ENCODE peak calls at places on chromosomes 4 and X, in ten cellular contexts. One of them, this sample, is unnamed.

GRCh38 chrX:123736333-123736921 is 3.6 kb upstream of the THOC2 start:
- DNase-seq in kidney tubule cell: peak; percentile 45
- DNase-seq in fibroblast of lung: peak; percentile 83
- DNase-seq in NCI-H345: no peak
- DNase-seq in astrocyte: peak; percentile 82
- DNase-seq in tibial nerve: no peak
- DNase-seq in K562: no peak
- DNase-seq in HFF-Myc: peak; percentile 22
- DNase-seq in posterior vena cava: no peak
- DNase-seq in transverse colon: no peak
- DNase-seq in this sample: peak; percentile 55

GRCh38 chr4:104494161-104494560 is 533 bp downstream of the CXXC4 start:
- DNase-seq in kidney tubule cell: no peak
- DNase-seq in fibroblast of lung: no peak
- DNase-seq in NCI-H345: no peak
- DNase-seq in astrocyte: no peak
- DNase-seq in tibial nerve: no peak
- DNase-seq in K562: no peak
- DNase-seq in HFF-Myc: no peak
- DNase-seq in posterior vena cava: no peak
- DNase-seq in transverse colon: no peak
- DNase-seq in this sample: no peak

GRCh38 chrX:13223868-13224555 is 95.8 kb downstream of the ATXN3L start:
- DNase-seq in kidney tubule cell: peak; percentile 96
- DNase-seq in fibroblast of lung: peak; percentile 92
- DNase-seq in NCI-H345: peak; percentile 92
- DNase-seq in astrocyte: peak; percentile 92
- DNase-seq in tibial nerve: no peak
- DNase-seq in K562: no peak
- DNase-seq in HFF-Myc: peak; percentile 77
- DNase-seq in posterior vena cava: no peak
- DNase-seq in transverse colon: no peak
- DNase-seq in this sample: peak; percentile 96

GRCh38 chr4:10243856-10244255 is 127.3 kb upstream of the WDR1 start:
- DNase-seq in kidney tubule cell: peak; percentile 0
- DNase-seq in fibroblast of lung: no peak
- DNase-seq in NCI-H345: no peak
- DNase-seq in astrocyte: no peak
- DNase-seq in tibial nerve: no peak
- DNase-seq in K562: no peak
- DNase-seq in HFF-Myc: no peak
- DNase-seq in posterior vena cava: no peak
- DNase-seq in transverse colon: no peak
- DNase-seq in this sample: no peak

GRCh38 chr4:109199585-109199984 is 102.9 kb downstream of the COL25A1 start:
- DNase-seq in kidney tubule cell: no peak
- DNase-seq in fibroblast of lung: no peak
- DNase-seq in NCI-H345: no peak
- DNase-seq in astrocyte: no peak
- DNase-seq in tibial nerve: no peak
- DNase-seq in K562: no peak
- DNase-seq in HFF-Myc: no peak
- DNase-seq in posterior vena cava: no peak
- DNase-seq in transverse colon: no peak
- DNase-seq in this sample: no peak

GRCh38 chrX:42755820-42756219 is 22.1 kb downstream of the PPP1R2C start:
- DNase-seq in kidney tubule cell: peak; percentile 81
- DNase-seq in fibroblast of lung: peak; percentile 72
- DNase-seq in NCI-H345: no peak
- DNase-seq in astrocyte: peak; percentile 65
- DNase-seq in tibial nerve: peak; percentile 31
- DNase-seq in K562: no peak
- DNase-seq in HFF-Myc: no peak
- DNase-seq in posterior vena cava: peak; percentile 81
- DNase-seq in transverse colon: no peak
- DNase-seq in this sample: peak; percentile 81

GRCh38 chrX:34918856-34919255 is 23.7 kb upstream of the FAM47B start:
- DNase-seq in kidney tubule cell: peak; percentile 59
- DNase-seq in fibroblast of lung: peak; percentile 57
- DNase-seq in NCI-H345: no peak
- DNase-seq in astrocyte: peak; percentile 40
- DNase-seq in tibial nerve: no peak
- DNase-seq in K562: no peak
- DNase-seq in HFF-Myc: peak; percentile 32
- DNase-seq in posterior vena cava: no peak
- DNase-seq in transverse colon: no peak
- DNase-seq in this sample: peak; percentile 57

GRCh38 chr4:145886871-145887240 is 51.8 kb downstream of the ZNF827 start:
- DNase-seq in kidney tubule cell: no peak
- DNase-seq in fibroblast of lung: no peak
- DNase-seq in NCI-H345: no peak
- DNase-seq in astrocyte: no peak
- DNase-seq in tibial nerve: no peak
- DNase-seq in K562: no peak
- DNase-seq in HFF-Myc: no peak
- DNase-seq in posterior vena cava: no peak
- DNase-seq in transverse colon: no peak
- DNase-seq in this sample: no peak

GRCh38 chrX:16140448-16140847 is 17.1 kb downstream of the GRPR start:
- DNase-seq in kidney tubule cell: no peak
- DNase-seq in fibroblast of lung: no peak
- DNase-seq in NCI-H345: no peak
- DNase-seq in astrocyte: no peak
- DNase-seq in tibial nerve: no peak
- DNase-seq in K562: no peak
- DNase-seq in HFF-Myc: no peak
- DNase-seq in posterior vena cava: no peak
- DNase-seq in transverse colon: no peak
- DNase-seq in this sample: peak; percentile 5

GRCh38 chrX:19864736-19865135 is 22.7 kb downstream of the SH3KBP1 start:
- DNase-seq in kidney tubule cell: no peak
- DNase-seq in fibroblast of lung: no peak
- DNase-seq in NCI-H345: no peak
- DNase-seq in astrocyte: no peak
- DNase-seq in tibial nerve: no peak
- DNase-seq in K562: no peak
- DNase-seq in HFF-Myc: no peak
- DNase-seq in posterior vena cava: no peak
- DNase-seq in transverse colon: no peak
- DNase-seq in this sample: no peak

GRCh38 chr4:72527038-72527646 is 41.9 kb downstream of the ADAMTS3 start:
- DNase-seq in kidney tubule cell: no peak
- DNase-seq in fibroblast of lung: peak; percentile 7
- DNase-seq in NCI-H345: no peak
- DNase-seq in astrocyte: no peak
- DNase-seq in tibial nerve: no peak
- DNase-seq in K562: no peak
- DNase-seq in HFF-Myc: no peak
- DNase-seq in posterior vena cava: no peak
- DNase-seq in transverse colon: no peak
- DNase-seq in this sample: no peak

GRCh38 chrX:110851780-110852179 is 56.2 kb upstream of the CHRDL1 start:
- DNase-seq in kidney tubule cell: peak; percentile 63
- DNase-seq in fibroblast of lung: peak; percentile 14
- DNase-seq in NCI-H345: no peak
- DNase-seq in astrocyte: peak; percentile 2
- DNase-seq in tibial nerve: no peak
- DNase-seq in K562: peak; percentile 5
- DNase-seq in HFF-Myc: no peak
- DNase-seq in posterior vena cava: peak; percentile 82
- DNase-seq in transverse colon: no peak
- DNase-seq in this sample: peak; percentile 59

GRCh38 chrX:15468036-15468435 is 25.1 kb downstream of the PIR start:
- DNase-seq in kidney tubule cell: peak; percentile 41
- DNase-seq in fibroblast of lung: peak; percentile 44
- DNase-seq in NCI-H345: peak; percentile 2
- DNase-seq in astrocyte: peak; percentile 27
- DNase-seq in tibial nerve: peak; percentile 58
- DNase-seq in K562: peak; percentile 15
- DNase-seq in HFF-Myc: no peak
- DNase-seq in posterior vena cava: no peak
- DNase-seq in transverse colon: peak; percentile 12
- DNase-seq in this sample: peak; percentile 33